ENCODE peak calls at places on chromosomes 16 and 17, in eight cellular contexts. O, A, R, V, D, F, N and Y are unnamed samples.

GRCh38 chr17:79176792-79177601 is 102.4 kb downstream of the ENGASE start:
- DNase-seq in F (no peak), D (no peak), A (no peak), O (no peak), N (no peak), V (no peak), R (no peak), Y (no peak)

GRCh38 chr17:31511176-31511540 is 119.7 kb downstream of the RAB11FIP4 start:
- DNase-seq in N (no peak), V (no peak), A (no peak), R (no peak), D (no peak), F (peak), O (no peak), Y (no peak)

GRCh38 chr17:77681820-77682219 is 276.7 kb upstream of the TNRC6C start:
- DNase-seq in A (no peak), N (no peak), D (no peak), V (no peak), O (no peak), F (peak), R (no peak), Y (no peak)

GRCh38 chr16:50645858-50646257 is 35.3 kb downstream of the SNX20 start:
- DNase-seq in R (no peak), V (no peak), F (no peak), A (no peak), N (no peak), O (no peak), D (no peak), Y (no peak)

GRCh38 chr17:67818110-67819002 is 6.9 kb upstream of the BPTF start:
- DNase-seq in A (no peak), O (peak), F (no peak), D (no peak), N (no peak), R (no peak), V (no peak), Y (no peak)

GRCh38 chr16:88034770-88035169 is 83.5 kb downstream of the BANP start:
- DNase-seq in N (no peak), R (no peak), A (no peak), F (no peak), V (no peak), O (no peak), D (no peak), Y (no peak)

GRCh38 chr17:7445011-7445927 is at the start of gene CHRNB1:
- DNase-seq in O (no peak), F (peak), V (no peak), N (no peak), A (peak), R (peak), D (no peak), Y (peak)

GRCh38 chr17:83173997-83174858 is 94.8 kb downstream of the METRNL start:
- DNase-seq in A (peak), V (no peak), R (peak), F (peak), D (no peak), N (no peak), O (peak), Y (peak)

GRCh38 chr16:66035096-66035495 is 331.4 kb upstream of the CDH5 start:
- DNase-seq in D (no peak), O (no peak), F (no peak), R (no peak), N (no peak), A (no peak), V (no peak), Y (no peak)

GRCh38 chr16:69019811-69020210 is 85.6 kb upstream of the HAS3 start:
- DNase-seq in F (no peak), D (no peak), R (no peak), N (no peak), V (no peak), O (no peak), A (no peak), Y (no peak)

GRCh38 chr17:15944720-15945492 is at the start of gene ADORA2B:
- DNase-seq in R (peak), O (no peak), D (no peak), N (no peak), V (peak), A (peak), F (peak), Y (peak)